ENCODE peak calls at places on chromosomes 11 and 22, in five cellular contexts. G is H54, C is ovary, E is transverse colon, O is Peyer's patch. V is an unnamed sample.

GRCh38 chr11:104609766-104610165 is 288.5 kb downstream of the CASP12 start:
- DNase-seq in G (no peak), C (no peak), E (no peak), O (no peak), V (no peak)

GRCh38 chr11:106925245-106925644 is 93.0 kb downstream of the GUCY1A2 start:
- DNase-seq in G (no peak), C (no peak), E (no peak), O (no peak), V (no peak)

GRCh38 chr22:32469799-32470212 is 4.8 kb upstream of the FBXO7 start:
- DNase-seq in G (peak), C (no peak), E (peak), O (no peak), V (no peak)

GRCh38 chr22:46076651-46077339 is 73.5 kb upstream of the PPARA start:
- DNase-seq in G (no peak), C (no peak), E (peak), O (no peak), V (no peak)

GRCh38 chr22:32206774-32207758 is 2.2 kb upstream of the RFPL2 start:
- DNase-seq in G (no peak), C (no peak), E (peak), O (no peak), V (no peak)

GRCh38 chr11:109696191-109696897 is 274.4 kb downstream of the C11orf87 start:
- DNase-seq in G (no peak), C (no peak), E (no peak), O (no peak), V (no peak)

GRCh38 chr11:129321076-129321475 is 54.6 kb upstream of the BARX2 start:
- DNase-seq in G (no peak), C (no peak), E (no peak), O (no peak), V (no peak)

GRCh38 chr11:44016129-44016528 is 31.7 kb upstream of the ACCSL start:
- DNase-seq in G (peak), C (peak), E (no peak), O (no peak), V (no peak)

GRCh38 chr11:59523541-59523940 is 12.2 kb downstream of the OR4D9 start:
- DNase-seq in G (no peak), C (no peak), E (no peak), O (no peak), V (no peak)

GRCh38 chr22:24582111-24582814 is 10.6 kb downstream of the LRRC75B start:
- DNase-seq in G (no peak), C (no peak), E (no peak), O (no peak), V (peak)

GRCh38 chr22:45034156-45034555 is 24.4 kb upstream of the PHF21B start:
- DNase-seq in G (no peak), C (no peak), E (no peak), O (no peak), V (no peak)

GRCh38 chr11:57668467-57668890 is 565 bp downstream of the ZDHHC5 start:
- DNase-seq in G (no peak), C (no peak), E (peak), O (peak), V (peak)

GRCh38 chr11:15128621-15129020 is 13.9 kb downstream of the INSC start:
- DNase-seq in G (no peak), C (no peak), E (no peak), O (no peak), V (no peak)

GRCh38 chr22:33535937-33536875 is 384.1 kb downstream of the LARGE1 start:
- DNase-seq in G (no peak), C (no peak), E (no peak), O (no peak), V (no peak)

GRCh38 chr11:129699711-129700304 is 115.8 kb upstream of the TMEM45B start:
- DNase-seq in G (no peak), C (no peak), E (no peak), O (no peak), V (no peak)

GRCh38 chr11:81869337-81870065 is 864.2 kb downstream of the FAM181B start:
- DNase-seq in G (no peak), C (no peak), E (peak), O (peak), V (no peak)

DNA sequence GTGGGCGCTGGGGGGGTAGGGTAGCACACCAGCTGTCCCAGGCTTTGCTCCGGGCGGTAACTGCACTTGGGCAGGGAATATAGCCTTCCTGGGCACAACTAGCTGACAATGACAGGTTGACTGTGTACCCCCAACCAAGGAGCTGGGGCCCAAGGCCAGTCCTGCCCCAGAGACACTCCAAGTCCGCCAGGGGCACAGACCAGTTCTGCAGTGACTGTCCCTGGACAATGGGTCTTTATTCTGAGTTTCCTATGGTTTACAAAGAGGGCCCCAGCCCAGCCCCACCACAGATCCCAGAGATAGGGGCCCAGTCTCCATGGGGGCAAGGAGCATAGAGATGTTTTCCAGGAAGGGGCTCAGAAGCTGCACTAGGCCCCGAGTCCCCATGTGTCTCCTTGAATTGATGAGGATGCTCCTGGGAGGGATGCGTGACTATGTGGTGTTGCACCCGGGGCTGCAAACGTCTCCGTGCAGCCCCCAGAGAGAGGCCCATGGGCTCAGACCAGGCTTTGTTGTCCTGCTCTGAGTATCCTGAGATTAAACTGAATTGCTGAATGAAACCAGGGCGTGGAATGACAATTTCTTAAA is 48.4 kb downstream of the CD6 start:
- DNase-seq in G (no peak), C (no peak), E (no peak), O (no peak), V (no peak)
- TF ChIP-seq POLR2A in G (no peak), C (no peak), E (no peak), O (no peak), V (no peak)

GRCh38 chr11:49202287-49202976 is 6.0 kb downstream of the FOLH1 start:
- DNase-seq in G (no peak), C (no peak), E (no peak), O (no peak), V (no peak)

DNA sequence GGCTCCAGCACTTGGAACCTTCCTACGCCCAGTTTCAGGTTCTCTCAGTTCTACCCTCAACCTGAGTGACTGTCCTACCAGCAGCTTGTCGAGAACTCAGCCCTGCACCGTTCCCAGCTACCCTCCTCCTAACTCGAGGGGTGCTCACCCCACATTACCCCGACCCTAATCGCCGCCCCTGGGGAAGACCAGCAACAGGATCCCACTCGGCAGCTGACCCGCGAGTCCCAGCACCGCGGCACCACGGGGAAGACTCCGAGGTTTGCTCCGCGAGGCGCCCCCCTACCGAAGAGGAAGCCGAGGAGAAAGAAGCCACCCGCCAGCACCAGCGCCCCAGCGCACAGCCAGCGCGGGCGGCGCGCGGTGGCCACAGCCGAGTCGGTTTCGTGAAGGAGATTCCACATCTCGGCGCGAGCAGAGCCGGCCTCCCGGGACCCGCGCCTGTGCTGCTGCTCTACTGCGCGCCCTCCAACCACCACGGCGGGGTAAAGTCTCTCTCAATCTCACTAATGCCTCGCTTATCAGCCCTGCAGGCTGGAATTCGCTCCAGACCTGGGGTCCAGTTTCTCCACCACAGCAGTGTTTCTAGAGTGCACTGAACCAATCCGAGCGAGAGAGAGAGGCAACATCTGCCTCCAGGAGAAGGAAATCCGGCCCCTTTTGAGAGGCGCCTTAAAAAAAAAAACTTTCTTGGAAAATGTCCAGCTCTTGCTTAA is at the start of gene FOLH1:
- DNase-seq in G (no peak), C (peak), E (no peak), O (no peak), V (peak)
- TF ChIP-seq POLR2A in G (no peak), C (no peak), E (no peak), O (no peak), V (no peak)

GRCh38 chr11:68121067-68121899 is at the start of gene CHKA:
- DNase-seq in G (peak), C (peak), E (peak), O (peak), V (peak)
- TF ChIP-seq POLR2A in G (peak), C (peak), E (peak), O (peak), V (peak)

GRCh38 chr11:8688414-8689362 is 6.1 kb downstream of the RPL27A start:
- DNase-seq in G (peak), C (peak), E (peak), O (peak), V (peak)
- TF ChIP-seq POLR2A in G (peak), C (no peak), E (peak), O (peak), V (peak)

DNA sequence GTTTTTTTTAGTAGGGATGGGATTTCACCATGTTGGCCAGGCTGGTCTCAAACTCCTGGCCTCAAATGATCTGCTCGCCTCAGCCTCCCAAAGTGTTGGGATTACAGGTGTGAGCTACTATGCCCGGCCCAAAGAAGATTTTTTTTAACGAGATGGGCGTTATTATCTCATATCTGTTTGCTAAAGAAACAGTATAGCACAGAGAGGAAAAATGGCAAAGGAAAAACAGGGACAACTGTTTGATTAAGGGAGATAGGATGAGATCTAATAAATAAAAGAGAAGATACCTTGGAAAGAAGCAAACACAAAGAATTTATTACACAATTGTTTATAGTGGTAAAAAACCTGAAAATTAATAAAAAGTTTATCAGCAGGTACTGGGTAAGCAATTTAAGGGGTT is 10.4 kb upstream of the CEP295 start:
- DNase-seq in G (no peak), C (no peak), E (no peak), O (no peak), V (no peak)
- TF ChIP-seq POLR2A in G (no peak), C (no peak), E (no peak), O (no peak), V (no peak)

DNA sequence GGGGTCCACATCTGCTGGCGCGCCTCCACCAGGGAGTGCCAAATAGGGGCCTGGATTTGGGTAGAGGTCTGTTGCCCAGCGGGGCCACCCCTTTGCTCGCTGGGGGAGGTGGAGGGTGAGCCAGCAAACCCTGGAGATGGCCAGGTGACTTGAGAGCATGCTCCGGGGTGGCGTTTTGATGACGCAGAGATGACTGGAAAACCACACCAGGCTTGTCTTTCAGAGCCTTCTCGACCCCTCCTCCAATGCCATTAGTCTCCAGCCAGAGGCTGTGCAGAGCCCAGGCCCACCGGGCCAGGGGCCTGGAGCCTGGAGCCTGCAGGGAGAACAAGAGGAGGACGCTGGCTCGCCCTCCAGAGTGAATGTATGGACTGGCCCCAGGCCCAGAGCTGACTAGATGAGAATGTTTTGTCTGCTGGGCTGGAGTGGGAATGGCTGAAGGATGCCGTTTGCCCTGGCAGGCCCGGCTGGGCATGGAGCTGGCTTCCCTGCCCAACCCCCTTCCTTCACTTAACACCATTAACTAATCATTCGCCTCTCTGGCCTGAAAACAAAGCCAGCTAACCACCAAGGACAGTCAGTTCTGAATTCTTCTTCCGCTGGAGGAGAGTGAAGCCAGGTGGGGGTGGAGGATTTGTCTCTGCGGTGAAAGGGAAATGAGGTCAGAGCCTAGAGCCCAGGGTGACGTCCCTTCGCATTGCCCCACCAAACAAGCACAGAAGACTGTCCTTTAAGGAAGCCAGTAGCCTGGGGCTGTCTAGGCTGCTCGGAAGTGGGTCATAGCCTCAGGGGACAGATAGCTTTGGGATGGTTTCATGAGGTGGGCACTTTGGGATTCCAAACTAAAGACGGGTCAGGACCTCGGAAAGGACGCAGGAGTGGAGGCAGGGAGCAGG is 1.6 kb upstream of the MCAM start:
- DNase-seq in G (peak), C (no peak), E (peak), O (peak), V (no peak)
- TF ChIP-seq POLR2A in G (no peak), C (no peak), E (peak), O (peak), V (no peak)

GRCh38 chr22:35947794-35948425 is 80.7 kb downstream of the RBFOX2 start:
- DNase-seq in G (no peak), C (no peak), E (no peak), O (no peak), V (no peak)
- TF ChIP-seq POLR2A in G (no peak), C (no peak), E (no peak), O (no peak), V (no peak)

GRCh38 chr11:65505434-65506315 is 6.8 kb downstream of the MALAT1 start:
- DNase-seq in G (no peak), C (peak), E (no peak), O (no peak), V (no peak)

GRCh38 chr11:65503606-65503922 is 4.7 kb downstream of the MALAT1 start:
- DNase-seq in G (no peak), C (no peak), E (no peak), O (no peak), V (no peak)

GRCh38 chr11:65504671-65505433 is 6.0 kb downstream of the MALAT1 start:
- DNase-seq in G (no peak), C (peak), E (no peak), O (no peak), V (no peak)

GRCh38 chr11:65502852-65503603 is 4.2 kb downstream of the MALAT1 start:
- DNase-seq in G (no peak), C (no peak), E (no peak), O (no peak), V (no peak)

DNA sequence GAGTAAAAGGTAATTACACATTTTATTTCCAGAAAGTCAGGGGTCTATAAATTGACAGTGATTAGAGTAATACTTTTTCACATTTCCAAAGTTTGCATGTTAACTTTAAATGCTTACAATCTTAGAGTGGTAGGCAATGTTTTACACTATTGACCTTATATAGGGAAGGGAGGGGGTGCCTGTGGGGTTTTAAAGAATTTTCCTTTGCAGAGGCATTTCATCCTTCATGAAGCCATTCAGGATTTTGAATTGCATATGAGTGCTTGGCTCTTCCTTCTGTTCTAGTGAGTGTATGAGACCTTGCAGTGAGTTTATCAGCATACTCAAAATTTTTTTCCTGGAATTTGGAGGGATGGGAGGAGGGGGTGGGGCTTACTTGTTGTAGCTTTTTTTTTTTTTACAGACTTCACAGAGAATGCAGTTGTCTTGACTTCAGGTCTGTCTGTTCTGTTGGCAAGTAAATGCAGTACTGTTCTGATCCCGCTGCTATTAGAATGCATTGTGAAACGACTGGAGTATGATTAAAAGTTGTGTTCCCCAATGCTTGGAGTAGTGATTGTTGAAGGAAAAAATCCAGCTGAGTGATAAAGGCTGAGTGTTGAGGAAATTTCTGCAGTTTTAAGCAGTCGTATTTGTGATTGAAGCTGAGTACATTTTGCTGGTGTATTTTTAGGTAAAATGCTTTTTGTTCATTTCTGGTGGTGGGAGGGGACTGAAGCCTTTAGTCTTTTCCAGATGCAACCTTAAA is 5.3 kb downstream of the MALAT1 start:
- DNase-seq in G (no peak), C (no peak), E (no peak), O (no peak), V (no peak)
- TF ChIP-seq POLR2A in G (no peak), C (no peak), E (peak), O (peak), V (peak)

GRCh38 chr11:837189-837989 is 4.6 kb downstream of the CD151 start:
- DNase-seq in G (no peak), C (no peak), E (no peak), O (no peak), V (no peak)
- TF ChIP-seq POLR2A in G (no peak), C (no peak), E (no peak), O (no peak), V (no peak)

GRCh38 chr11:65128182-65129145 is 5.9 kb downstream of the SYVN1 start:
- DNase-seq in G (no peak), C (no peak), E (no peak), O (no peak), V (no peak)

GRCh38 chr11:65125197-65126056 is 3.3 kb downstream of the MRPL49 start:
- DNase-seq in G (no peak), C (no peak), E (no peak), O (no peak), V (no peak)

GRCh38 chr11:65129649-65130441 is 4.5 kb downstream of the SYVN1 start:
- DNase-seq in G (no peak), C (no peak), E (no peak), O (peak), V (no peak)

GRCh38 chr11:65126624-65127274 is 4.6 kb downstream of the MRPL49 start:
- DNase-seq in G (no peak), C (no peak), E (no peak), O (no peak), V (no peak)

DNA sequence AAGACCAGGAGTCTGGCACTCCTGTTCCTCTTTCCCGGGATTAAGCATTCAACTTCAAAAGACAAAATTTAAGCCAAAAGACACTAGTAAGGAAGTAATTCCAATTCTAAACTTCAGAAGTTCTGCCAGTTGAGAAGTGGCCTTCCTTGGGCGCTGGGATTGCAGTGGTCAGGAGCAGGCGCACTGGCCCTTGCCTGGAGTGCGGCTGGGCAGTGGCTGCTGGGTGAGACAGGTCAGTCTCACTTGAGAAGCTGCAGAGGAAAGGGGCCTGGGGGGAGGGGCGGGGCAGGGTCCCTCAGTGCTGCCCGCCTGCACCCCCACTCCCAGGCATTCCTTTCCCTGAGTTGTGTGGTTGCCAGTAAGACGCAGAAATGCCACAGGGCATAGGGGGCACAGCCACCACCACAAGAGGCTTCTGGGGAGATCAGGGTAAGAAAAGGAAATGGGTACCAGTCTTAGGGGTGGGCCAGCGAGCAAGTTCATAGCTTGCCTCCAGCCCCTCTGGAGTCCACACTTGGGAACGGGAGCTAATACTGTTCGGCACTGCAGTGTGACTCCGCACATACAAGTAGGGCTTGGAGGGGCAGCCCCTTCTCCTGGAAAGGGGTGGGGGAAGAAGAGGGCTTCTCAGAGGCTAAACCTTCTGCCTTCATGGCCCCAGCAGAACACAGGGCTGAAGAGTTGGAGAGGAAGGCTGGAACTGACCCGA is 5.5 kb downstream of the MRPL49 start:
- DNase-seq in G (no peak), C (no peak), E (no peak), O (no peak), V (no peak)
- TF ChIP-seq POLR2A in G (no peak), C (no peak), E (no peak), O (no peak), V (no peak)